ENCODE peak calls at places on chromosomes 13 and 19, in eight cellular contexts. S is NCI-H2029 treated with DMSO at 0.1 percent for 48 hours; O is GM23248; T is stimulated activated CD8-positive, alpha-beta memory T cell treated with anti-CD3 and anti-CD28 coated beads, Interleukin-4, amount 100 ng/mL, for 1 hour; I is stimulated activated naive B cell treated with anti-CD40 and anti-IgM and Interleukin-4, amounts not matched to agents 10 μg/mL and 1 μg/mL and 100 μg/mL, for 72 hours; Y is stimulated activated CD4-positive, alpha-beta T cell treated with anti-CD3 and anti-CD28 coated beads, Interleukin-12 subunit alpha, Interleukin-12 subunit beta, amount 100 ng/mL, for 4 hours; B is caudate nucleus; X is heart right ventricle. W is an unnamed sample.

GRCh38 chr13:97276862-97277269 is 54.7 kb downstream of the MBNL2 start:
- DNase-seq in O (peak), B (no peak), I (no peak), S (no peak), Y (no peak), X (no peak), T (no peak), W (no peak)

GRCh38 chr13:33997574-33997973 is 179.6 kb downstream of the RFC3 start:
- DNase-seq in X (no peak), I (no peak), O (no peak), S (no peak), B (no peak), Y (no peak), T (no peak), W (no peak)

GRCh38 chr13:51906581-51906980 is 44.8 kb downstream of the CCDC70 start:
- DNase-seq in B (no peak), T (no peak), O (no peak), I (no peak), X (peak), S (no peak), Y (no peak), W (no peak)

GRCh38 chr19:11339254-11340098 is at the start of gene RAB3D:
- DNase-seq in O (peak), T (peak), I (peak), X (peak), Y (peak), S (peak), B (peak), W (peak)

GRCh38 chr13:108278466-108278865 is 8.9 kb downstream of the TNFSF13B start:
- DNase-seq in B (no peak), X (no peak), T (no peak), Y (no peak), O (no peak), I (no peak), S (no peak), W (no peak)

GRCh38 chr19:2602391-2603181 is 99.9 kb downstream of the GNG7 start:
- DNase-seq in Y (no peak), T (no peak), X (peak), B (no peak), S (peak), O (peak), I (no peak), W (peak)

GRCh38 chr19:11639245-11639601 is 41.9 kb downstream of the ZNF627 start:
- DNase-seq in S (no peak), T (no peak), Y (no peak), O (no peak), X (no peak), I (no peak), B (no peak), W (no peak)

GRCh38 chr13:35699805-35700204 is 223.3 kb upstream of the MAB21L1 start:
- DNase-seq in O (peak), T (no peak), Y (no peak), B (no peak), X (no peak), I (no peak), S (no peak), W (no peak)

GRCh38 chr19:58558066-58558622 is at the start of gene UBE2M:
- DNase-seq in O (peak), Y (no peak), I (no peak), B (no peak), X (peak), T (no peak), S (no peak), W (no peak)

GRCh38 chr19:30029721-30030510 is 87.9 kb downstream of the URI1 start:
- DNase-seq in Y (no peak), T (no peak), S (no peak), X (no peak), O (no peak), I (peak), B (no peak), W (no peak)

GRCh38 chr13:85148009-85148408 is 651.2 kb downstream of the SLITRK6 start:
- DNase-seq in Y (no peak), X (no peak), S (no peak), B (no peak), I (no peak), O (no peak), T (no peak), W (no peak)

GRCh38 chr19:2877398-2878331 is 10.5 kb downstream of the ZNF556 start:
- DNase-seq in X (no peak), Y (no peak), B (no peak), S (no peak), T (no peak), I (no peak), O (no peak), W (no peak)

W was measured in frontal cortex.